ENCODE peak calls at places on chromosomes 16 and 17, in four cellular contexts. N is progenitor cell of endocrine pancreas, S is MM.1S, L is heart left ventricle. T is an unnamed sample.

GRCh38 chr17:34673516-34673915 is 94.1 kb downstream of the TMEM132E start:
- DNase-seq in L (no peak), S (no peak), N (no peak), T (peak; percentile 4)

GRCh38 chr17:78227455-78227916 is 3.9 kb upstream of the TMEM235 start:
- DNase-seq in S (no peak), L (no peak), N (no peak), T (no peak)

GRCh38 chr16:14462811-14463210 is 167.2 kb downstream of the PARN start:
- DNase-seq in L (no peak), S (no peak), N (no peak), T (no peak)

GRCh38 chr16:11669380-11670146 is 1.3 kb downstream of the SNN start:
- DNase-seq in L (peak; percentile 76), S (no peak), N (no peak), T (peak; percentile 65)

GRCh38 chr17:65227637-65228036 is 90.5 kb downstream of the RGS9 start:
- DNase-seq in S (no peak), N (no peak), L (no peak), T (no peak)

GRCh38 chr17:19677736-19678379 is 29.3 kb downstream of the ALDH3A2 start:
- DNase-seq in N (no peak), S (no peak), L (no peak), T (no peak)

GRCh38 chr17:2683912-2684311 is 27.7 kb downstream of the CLUH start:
- DNase-seq in N (no peak), L (no peak), S (no peak), T (no peak)

GRCh38 chr17:70636517-70637133 is 467.3 kb downstream of the KCNJ2 start:
- DNase-seq in N (no peak), L (no peak), S (peak; percentile 42), T (peak; percentile 34)

GRCh38 chr17:50559674-50560184 is 786 bp upstream of the CACNA1G start:
- DNase-seq in S (no peak), L (peak; percentile 66), N (no peak), T (peak; percentile 66)

GRCh38 chr17:64441772-64442549 is 7.0 kb upstream of the MILR1 start:
- DNase-seq in S (peak; percentile 64), L (peak; percentile 48), N (no peak), T (no peak)

GRCh38 chr16:4407543-4408322 is 8.7 kb downstream of the CORO7 start:
- DNase-seq in N (no peak), L (no peak), S (no peak), T (no peak)

GRCh38 chr16:17724242-17724898 is 253.6 kb upstream of the XYLT1 start:
- DNase-seq in S (no peak), L (no peak), N (no peak), T (no peak)

GRCh38 chr16:53502331-53503269 is at the start of gene AKTIP:
- DNase-seq in L (no peak), S (peak; percentile 72), N (peak; percentile 56), T (peak; percentile 73)

GRCh38 chr16:68284847-68285246 is 20.5 kb downstream of the SLC7A6 start:
- DNase-seq in S (peak; percentile 77), L (no peak), N (no peak), T (peak; percentile 69)

GRCh38 chr16:50301626-50302471 is 35.5 kb downstream of the ADCY7 start:
- DNase-seq in L (no peak), S (no peak), N (no peak), T (no peak)

GRCh38 chr16:5430598-5430997 is 333.0 kb upstream of the EEF2KMT start:
- DNase-seq in S (no peak), L (no peak), N (no peak), T (no peak)

GRCh38 chr17:50022463-50023130 is 27.6 kb upstream of the DLX3 start:
- DNase-seq in L (no peak), S (no peak), N (no peak), T (no peak)

GRCh38 chr16:23948949-23949392 is 113.2 kb downstream of the PRKCB start:
- DNase-seq in S (no peak), L (no peak), N (no peak), T (peak; percentile 18)

GRCh38 chr16:50326835-50327465 is 41.8 kb downstream of the BRD7 start:
- DNase-seq in N (no peak), L (no peak), S (peak; percentile 79), T (peak; percentile 57)

GRCh38 chr16:66044089-66044488 is 322.4 kb upstream of the CDH5 start:
- DNase-seq in N (no peak), S (no peak), L (no peak), T (no peak)

GRCh38 chr16:2028620-2029220 is 2.0 kb downstream of the NHERF2 start:
- DNase-seq in S (no peak), L (no peak), N (no peak), T (no peak)

GRCh38 chr16:9077001-9077809 is 14.2 kb upstream of the HAPSTR1 start:
- DNase-seq in S (peak; percentile 76), L (no peak), N (no peak), T (no peak)

GRCh38 chr17:146983-147761 is 9.8 kb downstream of the SCGB1C2 start:
- DNase-seq in N (peak; percentile 7), L (no peak), S (no peak), T (no peak)

GRCh38 chr17:63634163-63634562 is 11.9 kb downstream of the MAP3K3 start:
- DNase-seq in N (no peak), L (no peak), S (no peak), T (no peak)

GRCh38 chr17:33927732-33928133 is 327.4 kb upstream of the CCL2 start:
- DNase-seq in S (peak; percentile 9), N (no peak), L (no peak), T (peak; percentile 41)

GRCh38 chr17:67066717-67067116 is 22.4 kb downstream of the CACNG1 start:
- DNase-seq in S (no peak), L (no peak), N (no peak), T (no peak)

GRCh38 chr16:60655514-60656153 is 1380.6 kb downstream of the CDH8 start:
- DNase-seq in L (no peak), S (peak; percentile 88), N (no peak), T (no peak)

GRCh38 chr16:70295634-70296033 is 3.4 kb upstream of the DDX19B start:
- DNase-seq in S (no peak), N (no peak), L (no peak), T (no peak)

GRCh38 chr16:70294385-70295029 is 4.5 kb upstream of the DDX19B start:
- DNase-seq in S (no peak), N (no peak), L (no peak), T (no peak)

GRCh38 chr16:70301121-70301520 is 2.1 kb downstream of the DDX19B start:
- DNase-seq in S (no peak), L (no peak), N (no peak), T (no peak)

GRCh38 chr16:70302745-70303144 is 3.8 kb downstream of the DDX19B start:
- DNase-seq in N (no peak), S (no peak), L (no peak), T (no peak)

DNA sequence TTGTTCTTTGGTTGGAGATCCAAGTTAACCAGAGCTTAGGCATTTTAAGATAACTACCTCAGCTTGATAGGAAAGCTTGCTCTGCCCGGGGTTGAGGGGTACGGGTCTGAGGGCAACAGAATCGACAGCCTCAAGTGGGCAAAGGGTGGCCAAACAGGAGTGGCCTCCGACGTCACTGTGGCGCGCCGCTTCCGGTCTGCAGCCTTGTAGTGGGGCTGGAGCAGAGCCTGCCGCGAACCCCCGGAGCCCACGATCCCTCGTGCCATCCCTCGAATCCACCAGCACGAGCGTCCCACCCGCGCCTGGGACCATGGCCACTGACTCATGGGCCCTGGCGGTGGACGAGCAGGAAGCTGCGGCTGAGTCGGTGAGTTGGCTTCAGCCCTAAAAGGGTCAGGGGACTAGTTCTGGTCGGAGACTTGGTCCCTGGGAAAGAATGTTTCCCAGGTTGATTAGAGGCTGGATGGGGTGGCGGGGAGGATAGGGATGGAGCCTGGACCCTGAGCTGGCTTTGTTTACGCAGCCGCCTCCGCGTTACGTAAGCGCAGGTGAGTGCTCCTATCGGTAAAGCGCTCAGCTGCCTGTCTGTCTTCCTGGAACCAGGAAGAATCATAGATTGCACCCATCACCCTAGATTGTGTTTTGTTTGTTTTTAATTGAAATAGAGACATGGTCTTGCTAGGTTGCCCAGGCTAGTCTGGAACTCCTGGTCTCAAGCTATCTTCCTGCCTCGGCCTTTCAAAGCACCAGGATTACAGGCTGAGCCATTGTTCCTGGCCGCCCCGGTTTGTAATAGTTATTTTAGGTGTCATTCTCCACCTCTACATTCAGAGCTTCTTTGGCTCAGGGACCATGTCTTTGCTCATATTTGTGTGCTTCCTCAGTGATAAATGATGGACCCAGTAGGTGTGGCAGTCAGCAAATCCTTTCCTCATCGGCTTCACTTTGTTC is at the start of gene DDX19B:
- DNase-seq in S (peak; percentile 61), N (peak; percentile 27), L (peak; percentile 89), T (peak; percentile 84)
- TF ChIP-seq CTCF in S (no peak), N (no peak), L (no peak), T (no peak)

GRCh38 chr17:13786000-13786598 is 184.4 kb upstream of the HS3ST3A1 start:
- DNase-seq in S (no peak), N (no peak), L (no peak), T (no peak)

GRCh38 chr17:13788385-13788784 is 186.7 kb upstream of the HS3ST3A1 start:
- DNase-seq in S (no peak), N (no peak), L (peak; percentile 21), T (no peak)

GRCh38 chr17:13787636-13788035 is 185.9 kb upstream of the HS3ST3A1 start:
- DNase-seq in S (no peak), L (no peak), N (no peak), T (no peak)

DNA sequence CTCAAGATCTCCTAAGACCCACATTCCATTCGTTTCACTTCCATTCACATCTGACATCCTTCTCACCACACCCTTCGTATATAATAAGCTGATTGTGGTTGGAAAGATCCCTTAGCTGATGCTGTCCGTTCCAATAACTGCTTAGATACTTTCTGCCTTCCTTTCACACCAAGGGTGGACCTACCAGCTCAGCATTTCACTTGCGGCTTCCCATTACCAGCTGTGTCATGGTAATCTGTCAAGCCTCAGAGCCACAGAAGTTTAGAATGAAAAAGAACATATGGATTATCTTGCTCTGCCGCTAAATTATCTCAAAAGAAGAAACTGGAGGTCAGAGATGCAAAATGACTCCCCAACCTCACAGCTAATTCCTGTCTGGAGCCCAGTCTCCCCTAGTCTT is 182.7 kb upstream of the HS3ST3A1 start:
- DNase-seq in S (no peak), L (no peak), N (no peak), T (no peak)
- TF ChIP-seq CTCF in S (no peak), L (no peak), N (no peak), T (no peak)

DNA sequence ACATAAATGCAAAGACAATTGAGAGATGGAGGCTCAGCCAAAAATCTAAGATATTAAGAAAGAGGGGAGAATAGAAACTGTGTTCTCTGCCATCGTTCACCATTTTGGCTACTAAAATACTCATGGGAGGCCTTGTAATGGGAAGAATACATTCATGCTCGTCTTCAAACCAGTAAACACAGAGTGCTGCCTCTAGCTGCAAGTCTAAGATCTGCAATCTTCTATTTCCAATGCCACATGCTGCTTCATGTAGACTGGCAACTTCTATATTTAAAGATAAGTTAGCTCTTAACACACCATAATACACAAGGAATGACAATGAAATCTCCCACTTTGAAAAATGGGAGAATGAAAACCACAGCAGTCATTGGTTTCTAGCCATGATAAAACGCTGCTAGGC is 387.3 kb downstream of the HS3ST3B1 start:
- DNase-seq in S (no peak), L (no peak), N (no peak), T (no peak)
- TF ChIP-seq CTCF in S (no peak), L (no peak), N (peak; percentile 13), T (no peak)

GRCh38 chr16:46858151-46858550 is 26.0 kb upstream of the GPT2 start:
- DNase-seq in S (no peak), N (no peak), L (no peak), T (no peak)

GRCh38 chr16:46855389-46855788 is 24.4 kb upstream of the C16orf87 start:
- DNase-seq in S (no peak), L (no peak), N (no peak), T (no peak)

GRCh38 chr16:46859719-46860152 is 24.4 kb upstream of the GPT2 start:
- DNase-seq in N (no peak), L (no peak), S (no peak), T (peak; percentile 29)

GRCh38 chr16:46854846-46855245 is 23.9 kb upstream of the C16orf87 start:
- DNase-seq in L (no peak), S (no peak), N (no peak), T (no peak)

GRCh38 chr16:46857261-46857962 is 26.4 kb upstream of the C16orf87 start:
- DNase-seq in S (peak; percentile 12), N (no peak), L (no peak), T (no peak)
- TF ChIP-seq CTCF in S (peak; percentile 34), N (peak; percentile 51), L (peak; percentile 45), T (no peak)

T was measured in GM13976.